ENCODE peak calls at places on chromosomes 7 and 10, in seven cellular contexts. E, G, W, A, D, N and B are unnamed samples.

GRCh38 chr10:100232101-100232500 is 2.7 kb upstream of the CHUK start:
- DNase-seq in E (no peak), G (no peak), W (no peak), A (no peak), D (peak; percentile 4), N (no peak), B (no peak)

GRCh38 chr10:21317902-21318301 is 207.6 kb downstream of the SKIDA1 start:
- DNase-seq in E (no peak), G (no peak), W (no peak), A (no peak), D (no peak), N (no peak), B (no peak)

GRCh38 chr10:47041401-47042198 is 130.4 kb downstream of the PTPN20 start:
- DNase-seq in E (no peak), G (no peak), W (no peak), A (no peak), D (no peak), N (no peak), B (no peak)

GRCh38 chr7:2523941-2524807 is 4.6 kb downstream of the LFNG start:
- DNase-seq in E (no peak), G (peak; percentile 87), W (no peak), A (no peak), D (no peak), N (peak; percentile 98), B (peak; percentile 96)

GRCh38 chr10:49227406-49227805 is 39.2 kb upstream of the TMEM273 start:
- DNase-seq in E (no peak), G (no peak), W (no peak), A (no peak), D (no peak), N (no peak), B (no peak)

GRCh38 chr10:52004342-52004949 is 305.1 kb upstream of the CSTF2T start:
- DNase-seq in E (peak; percentile 55), G (no peak), W (no peak), A (no peak), D (peak; percentile 25), N (no peak), B (peak; percentile 7)

GRCh38 chr7:108239501-108240225 is 109.5 kb upstream of the LAMB4 start:
- DNase-seq in E (no peak), G (no peak), W (no peak), A (no peak), D (no peak), N (peak; percentile 24), B (no peak)

GRCh38 chr10:117540640-117541404 is 1.7 kb upstream of the EMX2 start:
- DNase-seq in E (no peak), G (no peak), W (no peak), A (no peak), D (no peak), N (no peak), B (no peak)

GRCh38 chr10:110443239-110444008 is 54.3 kb upstream of the DUSP5 start:
- DNase-seq in E (no peak), G (no peak), W (no peak), A (no peak), D (no peak), N (no peak), B (no peak)

GRCh38 chr7:98879198-98879988 is 1.1 kb downstream of the TRRAP start:
- DNase-seq in E (peak; percentile 46), G (no peak), W (peak; percentile 56), A (no peak), D (no peak), N (peak; percentile 16), B (no peak)

GRCh38 chr10:13997650-13998049 is 333.1 kb downstream of the FRMD4A start:
- DNase-seq in E (no peak), G (no peak), W (no peak), A (no peak), D (no peak), N (no peak), B (no peak)

GRCh38 chr7:104838537-104839299 is 175.3 kb upstream of the KMT2E start:
- DNase-seq in E (no peak), G (no peak), W (no peak), A (no peak), D (no peak), N (no peak), B (no peak)

GRCh38 chr10:48526371-48526821 is 78.5 kb downstream of the ARHGAP22 start:
- DNase-seq in E (no peak), G (no peak), W (no peak), A (peak; percentile 89), D (peak; percentile 73), N (no peak), B (no peak)

GRCh38 chr7:85685901-85686300 is 499.0 kb upstream of the SEMA3D start:
- DNase-seq in E (no peak), G (no peak), W (no peak), A (no peak), D (no peak), N (no peak), B (no peak)

GRCh38 chr7:41280491-41280890 is 422.4 kb downstream of the INHBA start:
- DNase-seq in E (no peak), G (no peak), W (no peak), A (no peak), D (no peak), N (no peak), B (no peak)

GRCh38 chr7:150803161-150803860 is 2.7 kb downstream of the TMEM176A start:
- DNase-seq in E (no peak), G (no peak), W (no peak), A (no peak), D (no peak), N (no peak), B (no peak)

GRCh38 chr7:37405603-37406122 is 43.0 kb downstream of the ELMO1 start:
- DNase-seq in E (no peak), G (no peak), W (no peak), A (no peak), D (no peak), N (no peak), B (no peak)

GRCh38 chr7:86826948-86827347 is 183.2 kb downstream of the GRM3 start:
- DNase-seq in E (no peak), G (no peak), W (no peak), A (no peak), D (no peak), N (no peak), B (no peak)

GRCh38 chr10:100909506-100910260 is 3.1 kb upstream of the SLF2 start:
- DNase-seq in E (no peak), G (no peak), W (no peak), A (no peak), D (no peak), N (no peak), B (no peak)

GRCh38 chr7:147276783-147277370 is 1160.3 kb downstream of the CNTNAP2 start:
- DNase-seq in E (no peak), G (no peak), W (no peak), A (no peak), D (no peak), N (no peak), B (no peak)

GRCh38 chr10:103397191-103397825 is 882 bp downstream of the PDCD11 start:
- DNase-seq in E (no peak), G (no peak), W (no peak), A (no peak), D (no peak), N (no peak), B (no peak)

GRCh38 chr10:89414146-89414878 is at the start of gene IFIT5:
- DNase-seq in E (peak; percentile 75), G (peak; percentile 58), W (peak; percentile 61), A (no peak), D (peak; percentile 48), N (peak; percentile 25), B (peak; percentile 80)

GRCh38 chr10:12428447-12429135 is 79.2 kb downstream of the CAMK1D start:
- DNase-seq in E (no peak), G (no peak), W (no peak), A (no peak), D (no peak), N (no peak), B (no peak)

GRCh38 chr10:8312079-8312478 is 257.6 kb downstream of the GATA3 start:
- DNase-seq in E (no peak), G (no peak), W (no peak), A (no peak), D (no peak), N (no peak), B (no peak)

GRCh38 chr10:32985341-32985764 is 27.3 kb upstream of the ITGB1 start:
- DNase-seq in E (no peak), G (no peak), W (no peak), A (no peak), D (no peak), N (no peak), B (no peak)

GRCh38 chr7:77571791-77572190 is 34.7 kb downstream of the PTPN12 start:
- DNase-seq in E (no peak), G (no peak), W (no peak), A (no peak), D (no peak), N (no peak), B (no peak)

GRCh38 chr7:47354831-47355541 is 226.9 kb downstream of the TNS3 start:
- DNase-seq in E (no peak), G (no peak), W (no peak), A (no peak), D (no peak), N (no peak), B (no peak)

GRCh38 chr7:151759591-151760042 is 117.3 kb downstream of the PRKAG2 start:
- DNase-seq in E (peak; percentile 91), G (peak; percentile 24), W (peak; percentile 40), A (no peak), D (peak; percentile 28), N (peak; percentile 40), B (peak; percentile 43)

GRCh38 chr7:135930565-135931423 is 46.4 kb downstream of the MTPN start:
- DNase-seq in E (no peak), G (no peak), W (no peak), A (peak; percentile 17), D (peak; percentile 32), N (no peak), B (no peak)

GRCh38 chr7:11760372-11760771 is 71.6 kb downstream of the THSD7A start:
- DNase-seq in E (peak; percentile 45), G (no peak), W (no peak), A (no peak), D (no peak), N (peak; percentile 74), B (no peak)

GRCh38 chr7:1700536-1701333 is 30.7 kb downstream of the ELFN1 start:
- DNase-seq in E (no peak), G (no peak), W (no peak), A (no peak), D (no peak), N (no peak), B (no peak)

GRCh38 chr7:130154501-130155317 is 50.5 kb downstream of the TMEM209 start:
- DNase-seq in E (peak; percentile 36), G (peak; percentile 46), W (no peak), A (no peak), D (no peak), N (peak; percentile 69), B (peak; percentile 24)

GRCh38 chr7:118259115-118259514 is 34.6 kb downstream of the ANKRD7 start:
- DNase-seq in E (no peak), G (no peak), W (no peak), A (no peak), D (no peak), N (no peak), B (no peak)

GRCh38 chr7:123594813-123595241 is 6.8 kb upstream of the ASB15 start:
- DNase-seq in E (no peak), G (no peak), W (no peak), A (no peak), D (no peak), N (peak; percentile 57), B (no peak)

GRCh38 chr7:28858895-28859294 is 99.2 kb downstream of the TRIL start:
- DNase-seq in E (no peak), G (no peak), W (no peak), A (no peak), D (no peak), N (no peak), B (no peak)

GRCh38 chr10:8404721-8405120 is 350.2 kb downstream of the GATA3 start:
- DNase-seq in E (no peak), G (no peak), W (peak; percentile 52), A (no peak), D (no peak), N (no peak), B (no peak)

GRCh38 chr10:10500941-10501340 is 516.7 kb upstream of the CELF2 start:
- DNase-seq in E (no peak), G (no peak), W (no peak), A (no peak), D (peak; percentile 20), N (no peak), B (no peak)

GRCh38 chr7:36747251-36747968 is 23.1 kb upstream of the AOAH start:
- DNase-seq in E (no peak), G (no peak), W (no peak), A (no peak), D (no peak), N (no peak), B (no peak)